ENCODE peak calls at places on chromosome 11, in seven cellular contexts. T is MM.1S, V is SK-N-SH, Q is HCT116, X is neural progenitor cell, N is OCI-LY7, Y is hepatocyte. H is an unnamed sample.
A peak's percentile ranks its signal among the peaks of the same experiment; 100 is the strongest.

GRCh38 chr11:69832561-69833413 is 13.6 kb upstream of the FGF3 start:
- DNase-seq in V (peak; percentile 26), Q (no peak), Y (no peak), T (no peak), N (no peak), X (peak; percentile 71), H (no peak)

GRCh38 chr11:67381244-67381972 is 8.0 kb upstream of the CLCF1 start:
- DNase-seq in N (peak; percentile 59), T (no peak), V (no peak), Y (no peak), Q (no peak), X (no peak), H (no peak)

GRCh38 chr11:113876798-113877672 is 1.7 kb upstream of the USP28 start:
- DNase-seq in Y (no peak), N (peak; percentile 13), X (no peak), V (no peak), T (no peak), Q (no peak), H (no peak)

GRCh38 chr11:64638829-64639228 is 47.8 kb downstream of the SLC22A12 start:
- DNase-seq in Y (no peak), N (no peak), V (no peak), X (no peak), T (no peak), Q (no peak), H (no peak)

GRCh38 chr11:79236541-79236971 is 204.3 kb downstream of the TENM4 start:
- DNase-seq in X (peak; percentile 10), T (no peak), Q (no peak), N (no peak), Y (no peak), V (no peak), H (no peak)

GRCh38 chr11:70467196-70468085 is 69.1 kb downstream of the CTTN start:
- DNase-seq in T (peak; percentile 36), Y (peak; percentile 77), Q (peak; percentile 33), V (peak; percentile 85), N (peak; percentile 50), X (peak; percentile 80), H (peak; percentile 85)

GRCh38 chr11:128283445-128283844 is 303.9 kb downstream of the ETS1 start:
- DNase-seq in V (no peak), T (no peak), N (no peak), Q (no peak), Y (no peak), X (no peak), H (no peak)

GRCh38 chr11:33920838-33921613 is 29.1 kb upstream of the LMO2 start:
- DNase-seq in X (no peak), V (no peak), Y (no peak), T (no peak), N (peak; percentile 50), Q (no peak), H (no peak)

GRCh38 chr11:66704659-66705360 is 24.2 kb downstream of the SPTBN2 start:
- DNase-seq in Y (no peak), X (no peak), T (no peak), N (no peak), Q (no peak), V (no peak), H (no peak)

GRCh38 chr11:133905677-133906156 is 51.1 kb downstream of the IGSF9B start:
- DNase-seq in Y (no peak), X (no peak), V (no peak), T (no peak), N (no peak), Q (no peak), H (no peak)

GRCh38 chr11:20913113-20913512 is 243.7 kb downstream of the NELL1 start:
- DNase-seq in Y (no peak), Q (no peak), V (no peak), T (no peak), X (no peak), N (no peak), H (no peak)

GRCh38 chr11:59939482-59939881 is 1.2 kb downstream of the OOSP1 start:
- DNase-seq in X (no peak), N (no peak), V (no peak), Q (no peak), T (no peak), Y (no peak), H (no peak)

GRCh38 chr11:18766015-18766414 is 25.6 kb downstream of the PTPN5 start:
- DNase-seq in T (no peak), Y (no peak), X (no peak), V (no peak), Q (no peak), N (no peak), H (no peak)

GRCh38 chr11:61684870-61685610 is 4.8 kb downstream of the DAGLA start:
- DNase-seq in V (no peak), Q (no peak), Y (no peak), N (no peak), T (no peak), X (no peak), H (no peak)

GRCh38 chr11:130763087-130763980 is 152.9 kb downstream of the SNX19 start:
- DNase-seq in X (no peak), T (no peak), Q (no peak), V (no peak), N (no peak), Y (no peak), H (no peak)

GRCh38 chr11:111540114-111540920 is at the start of gene LAYN:
- DNase-seq in X (peak; percentile 72), T (no peak), Y (peak; percentile 73), N (no peak), V (peak; percentile 86), Q (no peak), H (no peak)

GRCh38 chr11:16902979-16903378 is 111.2 kb downstream of the PLEKHA7 start:
- DNase-seq in Y (no peak), T (peak; percentile 49), V (no peak), Q (no peak), N (no peak), X (no peak), H (no peak)

GRCh38 chr11:109971184-109971523 is 122.0 kb upstream of the ZC3H12C start:
- DNase-seq in X (peak; percentile 12), N (peak; percentile 27), T (no peak), Q (no peak), V (no peak), Y (no peak), H (peak; percentile 68)

GRCh38 chr11:128039140-128040021 is 548.0 kb downstream of the ETS1 start:
- DNase-seq in N (no peak), Q (no peak), T (peak; percentile 85), Y (no peak), X (no peak), V (no peak), H (peak; percentile 94)

GRCh38 chr11:121928597-121929580 is 187.1 kb downstream of the BLID start:
- DNase-seq in Y (no peak), N (no peak), Q (no peak), X (peak; percentile 44), V (no peak), T (no peak), H (no peak)

GRCh38 chr11:2178906-2179494 is 7.4 kb upstream of the TH start:
- DNase-seq in N (no peak), V (no peak), X (no peak), T (no peak), Q (peak; percentile 60), Y (peak; percentile 81), H (peak; percentile 96)

GRCh38 chr11:110079726-110080125 is 13.5 kb upstream of the ZC3H12C start:
- DNase-seq in T (no peak), Y (no peak), N (no peak), X (no peak), Q (no peak), V (no peak), H (no peak)

GRCh38 chr11:31499576-31500178 is 9.7 kb downstream of the IMMP1L start:
- DNase-seq in V (no peak), X (no peak), Q (no peak), Y (no peak), N (no peak), T (no peak), H (no peak)

DNA sequence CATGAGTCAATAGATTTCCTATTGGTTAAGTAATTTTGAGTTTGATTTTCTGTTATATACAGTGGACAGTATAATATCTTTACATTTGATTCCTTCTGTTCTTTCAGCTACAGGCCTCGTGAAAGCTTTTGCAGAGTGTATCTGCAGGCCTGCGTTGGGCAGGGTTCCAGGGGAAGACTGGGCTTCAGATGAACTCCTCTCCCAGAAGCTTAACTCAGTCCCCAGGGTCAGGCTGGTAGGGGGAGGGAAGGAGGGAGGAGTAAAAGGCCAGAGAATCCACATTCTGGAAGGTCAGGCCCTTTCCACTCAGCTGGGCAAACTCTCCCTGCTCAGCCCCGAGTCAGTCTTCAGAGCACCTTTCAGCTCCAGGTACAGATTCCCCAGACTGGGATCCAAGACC is 100.4 kb upstream of the NECTIN1 start:
- DNase-seq in Q (no peak), X (no peak), T (no peak), N (no peak), Y (no peak), V (no peak), H (no peak)
- TF ChIP-seq EZH2phosphoT487 in Q (no peak), X (no peak), T (no peak), N (no peak), Y (no peak), V (no peak), H (no peak)

DNA sequence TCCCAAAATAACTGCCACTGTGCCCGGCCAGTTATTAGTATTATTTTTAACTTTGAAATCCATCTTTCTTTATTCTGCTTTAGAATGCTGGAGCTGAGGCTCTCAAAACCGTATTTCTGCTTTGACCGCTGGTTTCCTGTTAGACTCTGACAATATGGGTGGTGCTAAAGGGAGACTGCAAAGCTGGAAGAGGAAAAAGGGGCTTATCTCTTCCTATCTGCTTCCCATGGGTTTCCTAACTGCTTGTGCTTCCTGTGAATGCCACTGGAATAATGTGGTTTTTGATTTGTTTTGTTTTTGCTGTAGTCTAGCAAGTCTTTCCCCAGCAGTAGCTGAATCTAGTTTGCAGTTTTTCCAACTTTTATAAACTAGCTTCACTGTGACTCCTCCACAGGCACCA is 43.6 kb downstream of the XRRA1 start:
- DNase-seq in V (no peak), N (no peak), Y (no peak), T (no peak), Q (no peak), X (no peak), H (no peak)
- TF ChIP-seq EZH2phosphoT487 in V (no peak), N (no peak), Y (no peak), T (no peak), Q (no peak), X (no peak), H (no peak)

DNA sequence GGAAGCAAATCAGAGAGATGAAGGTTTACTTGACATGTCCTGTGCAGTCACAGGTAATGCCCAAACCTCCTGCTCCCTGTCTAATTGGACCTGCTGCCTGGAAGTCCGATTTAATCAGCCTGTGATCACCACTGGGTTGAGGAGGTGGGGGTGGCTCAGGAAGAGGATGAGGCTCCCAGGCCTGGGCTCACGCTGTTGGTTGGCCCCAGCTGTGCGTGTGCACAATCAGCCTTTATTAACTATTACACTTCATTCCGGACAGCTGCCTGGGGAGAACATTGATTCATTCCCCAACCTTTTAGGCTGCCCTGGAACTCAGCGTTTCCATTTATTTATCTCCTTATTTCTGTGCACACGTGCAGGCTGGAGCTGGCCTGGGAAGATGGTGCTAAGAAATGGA is 123.5 kb downstream of the DSCAML1 start:
- DNase-seq in T (no peak), X (no peak), V (no peak), N (no peak), Q (no peak), Y (no peak), H (no peak)
- TF ChIP-seq EZH2phosphoT487 in T (no peak), X (no peak), V (no peak), N (no peak), Q (no peak), Y (no peak), H (no peak)

DNA sequence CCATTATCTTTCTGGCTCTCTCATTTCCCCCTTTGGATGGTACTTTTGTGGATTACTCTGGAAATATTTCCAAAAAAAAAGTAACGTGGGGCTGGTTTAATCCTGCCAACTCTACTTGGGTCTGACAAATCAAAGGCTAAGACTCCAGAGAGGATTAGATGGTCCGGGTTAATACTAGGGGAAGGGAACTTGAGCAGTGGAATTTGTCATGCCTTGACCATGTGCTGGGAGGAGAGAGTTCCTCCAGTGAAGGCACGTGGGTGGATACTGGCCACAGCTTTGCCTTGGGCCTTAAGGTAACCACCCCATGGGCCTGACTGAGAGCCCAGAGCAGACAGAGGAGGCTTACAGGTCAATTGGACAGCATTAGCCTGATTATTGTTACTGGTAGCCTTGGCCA is 120.3 kb downstream of the NAV2 start:
- DNase-seq in Y (no peak), Q (no peak), N (no peak), X (no peak), T (no peak), V (no peak), H (no peak)
- TF ChIP-seq EZH2phosphoT487 in Y (no peak), Q (no peak), N (no peak), X (no peak), T (no peak), V (no peak), H (no peak)

H was measured in PC-3.